ENCODE peak calls at places on chromosomes 12 and 14, in nine cellular contexts. A, F, R, K, V, T, Z, M and S are unnamed samples.

GRCh38 chr12:130973109-130973508 is 19.4 kb downstream of the ADGRD1 start:
- DNase-seq in A (no peak), F (no peak), R (peak), K (no peak), V (no peak), T (no peak), Z (no peak), M (no peak), S (no peak)

GRCh38 chr12:28226705-28227104 is 36.4 kb downstream of the CCDC91 start:
- DNase-seq in A (no peak), F (no peak), R (no peak), K (no peak), V (no peak), T (no peak), Z (no peak), M (no peak), S (no peak)

GRCh38 chr12:19095869-19096480 is 33.6 kb upstream of the PLEKHA5 start:
- DNase-seq in A (no peak), F (peak), R (no peak), K (no peak), V (peak), T (no peak), Z (no peak), M (peak), S (no peak)

GRCh38 chr12:121673013-121673441 is 3.6 kb upstream of the MORN3 start:
- DNase-seq in A (no peak), F (no peak), R (peak), K (no peak), V (no peak), T (no peak), Z (peak), M (no peak), S (no peak)

GRCh38 chr12:100199023-100199346 is 1.6 kb upstream of the ACTR6 start:
- DNase-seq in A (no peak), F (no peak), R (no peak), K (no peak), V (no peak), T (no peak), Z (no peak), M (no peak), S (no peak)

GRCh38 chr12:123532808-123533649 is 490 bp downstream of the RILPL1 start:
- DNase-seq in A (peak), F (peak), R (peak), K (no peak), V (peak), T (peak), Z (peak), M (peak), S (no peak)

GRCh38 chr12:47235258-47236040 is 155.7 kb upstream of the AMIGO2 start:
- DNase-seq in A (no peak), F (no peak), R (no peak), K (no peak), V (no peak), T (no peak), Z (no peak), M (no peak), S (no peak)

GRCh38 chr12:51592034-51592705 is 1.1 kb downstream of the SCN8A start:
- DNase-seq in A (no peak), F (peak), R (no peak), K (no peak), V (peak), T (no peak), Z (no peak), M (peak), S (no peak)

GRCh38 chr14:22168092-22168955 is 420.7 kb downstream of the DAD1 start:
- DNase-seq in A (no peak), F (peak), R (no peak), K (no peak), V (peak), T (no peak), Z (no peak), M (no peak), S (no peak)

GRCh38 chr12:7872565-7873304 is at the start of gene SLC2A14:
- DNase-seq in A (no peak), F (no peak), R (no peak), K (no peak), V (no peak), T (no peak), Z (no peak), M (no peak), S (no peak)

GRCh38 chr12:62292761-62293446 is 32.7 kb downstream of the USP15 start:
- DNase-seq in A (no peak), F (no peak), R (no peak), K (no peak), V (no peak), T (no peak), Z (no peak), M (no peak), S (no peak)

GRCh38 chr12:103556890-103557667 is 30.0 kb upstream of the STAB2 start:
- DNase-seq in A (no peak), F (no peak), R (no peak), K (no peak), V (no peak), T (no peak), Z (no peak), M (no peak), S (no peak)

GRCh38 chr12:6975297-6976032 is 4.8 kb downstream of the EMG1 start:
- DNase-seq in A (no peak), F (no peak), R (no peak), K (no peak), V (no peak), T (no peak), Z (no peak), M (no peak), S (no peak)

GRCh38 chr12:125528300-125528699 is 463.1 kb downstream of the AACS start:
- DNase-seq in A (peak), F (no peak), R (no peak), K (no peak), V (no peak), T (no peak), Z (no peak), M (no peak), S (no peak)

GRCh38 chr14:40164083-40164482 is 731.9 kb upstream of the FBXO33 start:
- DNase-seq in A (no peak), F (no peak), R (no peak), K (no peak), V (no peak), T (no peak), Z (no peak), M (no peak), S (no peak)

GRCh38 chr14:37592288-37593274 is 2.5 kb downstream of the FOXA1 start:
- DNase-seq in A (no peak), F (no peak), R (no peak), K (no peak), V (no peak), T (no peak), Z (no peak), M (no peak), S (no peak)

GRCh38 chr12:94875525-94875924 is 128.0 kb downstream of the NDUFA12 start:
- DNase-seq in A (no peak), F (peak), R (no peak), K (no peak), V (peak), T (no peak), Z (no peak), M (no peak), S (no peak)

GRCh38 chr12:124599074-124599999 is 31.9 kb upstream of the NCOR2 start:
- DNase-seq in A (no peak), F (peak), R (no peak), K (no peak), V (peak), T (no peak), Z (no peak), M (peak), S (peak)

GRCh38 chr14:60183724-60184596 is 18.8 kb upstream of the DHRS7 start:
- DNase-seq in A (peak), F (peak), R (no peak), K (no peak), V (peak), T (no peak), Z (no peak), M (peak), S (no peak)

GRCh38 chr12:88571543-88571942 is 8.7 kb downstream of the KITLG start:
- DNase-seq in A (no peak), F (no peak), R (no peak), K (no peak), V (no peak), T (no peak), Z (no peak), M (peak), S (no peak)

GRCh38 chr12:81835783-81836182 is 76.6 kb upstream of the PPFIA2 start:
- DNase-seq in A (no peak), F (no peak), R (no peak), K (no peak), V (no peak), T (no peak), Z (no peak), M (no peak), S (no peak)

GRCh38 chr12:52139579-52140062 is 52.2 kb downstream of the KRT80 start:
- DNase-seq in A (no peak), F (no peak), R (no peak), K (peak), V (no peak), T (no peak), Z (peak), M (peak), S (no peak)

GRCh38 chr12:116360579-116361403 is 83.3 kb upstream of the MED13L start:
- DNase-seq in A (no peak), F (no peak), R (no peak), K (no peak), V (no peak), T (no peak), Z (no peak), M (no peak), S (peak)

GRCh38 chr14:69056389-69056788 is 77.3 kb upstream of the ACTN1 start:
- DNase-seq in A (no peak), F (peak), R (no peak), K (no peak), V (no peak), T (no peak), Z (no peak), M (no peak), S (no peak)

GRCh38 chr12:46608431-46609280 is 217.1 kb downstream of the SLC38A4 start:
- DNase-seq in A (no peak), F (peak), R (no peak), K (no peak), V (peak), T (no peak), Z (no peak), M (peak), S (no peak)

GRCh38 chr14:71932229-71932951 is at the start of gene RGS6:
- DNase-seq in A (peak), F (no peak), R (no peak), K (no peak), V (peak), T (peak), Z (peak), M (peak), S (no peak)

GRCh38 chr12:570949-571794 is 92.1 kb downstream of the NINJ2 start:
- DNase-seq in A (no peak), F (peak), R (peak), K (no peak), V (peak), T (peak), Z (peak), M (peak), S (no peak)

DNA sequence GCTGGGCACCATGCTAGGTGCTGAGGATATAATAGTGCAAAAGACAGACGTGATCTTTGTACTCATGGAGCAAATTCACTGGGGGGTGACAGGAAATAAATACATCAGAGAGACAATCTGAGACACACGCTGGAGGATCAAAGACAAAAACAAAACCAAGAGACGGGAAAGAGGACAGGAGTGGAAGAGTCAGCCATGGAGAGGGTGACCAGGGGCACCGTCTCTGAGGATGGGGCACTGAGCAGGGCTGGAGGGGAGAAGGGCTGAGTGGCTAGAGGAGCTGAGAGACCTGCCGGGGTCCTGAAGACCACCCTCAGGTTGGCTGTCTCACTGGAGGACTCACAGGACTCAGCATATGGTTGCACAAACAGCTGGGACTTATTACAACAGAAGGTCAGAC is 81.9 kb downstream of the TMEM132D start:
- DNase-seq in A (no peak), F (no peak), R (no peak), K (no peak), V (no peak), T (no peak), Z (no peak), M (no peak), S (no peak)
- TF ChIP-seq CTCF in A (no peak), F (no peak), R (no peak), K (no peak), V (no peak), T (no peak), Z (no peak), M (no peak), S (no peak)

GRCh38 chr12:57737467-57738141 is 938 bp downstream of the AGAP2 start:
- DNase-seq in A (peak), F (no peak), R (no peak), K (no peak), V (no peak), T (no peak), Z (no peak), M (no peak), S (no peak)

GRCh38 chr12:57739387-57739786 is 845 bp upstream of the AGAP2 start:
- DNase-seq in A (no peak), F (no peak), R (no peak), K (no peak), V (no peak), T (no peak), Z (no peak), M (no peak), S (no peak)

GRCh38 chr12:57738661-57739237 is at the start of gene AGAP2:
- DNase-seq in A (peak), F (no peak), R (no peak), K (no peak), V (no peak), T (no peak), Z (no peak), M (no peak), S (no peak)

GRCh38 chr12:57736743-57737466 is 1.6 kb downstream of the AGAP2 start:
- DNase-seq in A (no peak), F (no peak), R (no peak), K (no peak), V (no peak), T (no peak), Z (no peak), M (no peak), S (no peak)

GRCh38 chr12:57738142-57738474 is 434 bp downstream of the AGAP2 start:
- DNase-seq in A (no peak), F (no peak), R (no peak), K (no peak), V (no peak), T (no peak), Z (no peak), M (no peak), S (no peak)
- TF ChIP-seq CTCF in A (no peak), F (no peak), R (no peak), K (no peak), V (no peak), T (no peak), Z (no peak), M (no peak), S (no peak)

GRCh38 chr14:101992708-101993107 is 28.3 kb downstream of the DYNC1H1 start:
- DNase-seq in A (no peak), F (no peak), R (no peak), K (no peak), V (no peak), T (no peak), Z (no peak), M (no peak), S (no peak)
- TF ChIP-seq CTCF in A (no peak), F (no peak), R (no peak), K (no peak), V (no peak), T (no peak), Z (no peak), M (no peak), S (no peak)

GRCh38 chr12:15590180-15590826 is 198.9 kb downstream of the EPS8 start:
- DNase-seq in A (peak), F (peak), R (no peak), K (peak), V (peak), T (peak), Z (peak), M (peak), S (no peak)

GRCh38 chr12:15589328-15590032 is 199.7 kb downstream of the EPS8 start:
- DNase-seq in A (no peak), F (no peak), R (no peak), K (no peak), V (no peak), T (no peak), Z (no peak), M (no peak), S (no peak)

GRCh38 chr12:15596174-15596573 is 193.0 kb downstream of the EPS8 start:
- DNase-seq in A (no peak), F (no peak), R (no peak), K (no peak), V (no peak), T (no peak), Z (no peak), M (no peak), S (no peak)

GRCh38 chr12:15591811-15592210 is 197.4 kb downstream of the EPS8 start:
- DNase-seq in A (no peak), F (no peak), R (no peak), K (no peak), V (no peak), T (peak), Z (no peak), M (no peak), S (no peak)

GRCh38 chr12:15592934-15593333 is 196.3 kb downstream of the EPS8 start:
- DNase-seq in A (no peak), F (no peak), R (no peak), K (no peak), V (peak), T (no peak), Z (no peak), M (no peak), S (no peak)
- TF ChIP-seq CTCF in A (no peak), F (peak), R (no peak), K (no peak), V (peak), T (no peak), Z (no peak), M (no peak), S (no peak)

DNA sequence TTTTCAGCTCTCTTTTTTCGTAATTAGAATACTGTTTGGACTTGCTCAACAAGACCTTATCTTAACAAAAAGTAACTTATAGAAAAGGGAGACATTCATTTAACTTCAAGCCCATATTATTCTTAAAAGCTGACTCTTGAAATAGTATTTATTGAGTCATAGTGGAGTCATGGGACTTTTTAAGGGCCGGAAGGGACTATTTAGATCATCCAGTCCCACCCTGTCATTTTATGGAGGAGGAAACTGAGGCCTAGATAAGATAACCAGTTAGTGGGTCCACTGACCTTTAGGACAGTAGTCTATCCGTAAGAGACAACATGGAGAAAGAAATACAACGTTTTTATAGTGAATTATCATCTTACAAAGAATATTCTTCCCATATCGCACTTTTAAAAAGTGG is 1.5 kb downstream of the RAP1B start:
- DNase-seq in A (no peak), F (peak), R (no peak), K (no peak), V (peak), T (no peak), Z (no peak), M (no peak), S (no peak)
- TF ChIP-seq CTCF in A (no peak), F (no peak), R (no peak), K (no peak), V (no peak), T (no peak), Z (no peak), M (no peak), S (no peak)

GRCh38 chr14:66403183-66403582 is 83.0 kb upstream of the CCDC196 start:
- DNase-seq in A (no peak), F (peak), R (no peak), K (no peak), V (peak), T (no peak), Z (no peak), M (peak), S (no peak)
- TF ChIP-seq CTCF in A (peak), F (peak), R (no peak), K (peak), V (peak), T (peak), Z (peak), M (peak), S (no peak)

GRCh38 chr14:58884442-58884841 is 246.7 kb downstream of the DACT1 start:
- DNase-seq in A (no peak), F (no peak), R (no peak), K (no peak), V (no peak), T (no peak), Z (no peak), M (no peak), S (no peak)
- TF ChIP-seq CTCF in A (peak), F (no peak), R (no peak), K (no peak), V (peak), T (peak), Z (no peak), M (peak), S (no peak)

GRCh38 chr14:30185832-30186231 is 258.2 kb upstream of the PRKD1 start:
- DNase-seq in A (no peak), F (no peak), R (no peak), K (no peak), V (no peak), T (no peak), Z (no peak), M (no peak), S (no peak)
- TF ChIP-seq CTCF in A (peak), F (peak), R (no peak), K (no peak), V (peak), T (no peak), Z (no peak), M (no peak), S (no peak)